ENCODE peak calls at places on chromosome 7, in five cellular contexts. R, G, O, C and Q are unnamed samples.
A peak's percentile ranks its signal among the peaks of the same experiment; 100 is the strongest.

GRCh38 chr7:137755846-137756685 is 90.7 kb downstream of the DGKI start:
- DNase-seq in R (peak; percentile 52), G (no peak), O (no peak), C (no peak), Q (no peak)

GRCh38 chr7:43906327-43907010 is at the start of gene URGCP:
- DNase-seq in R (peak; percentile 35), G (peak; percentile 68), O (peak; percentile 38), C (no peak), Q (no peak)

GRCh38 chr7:91550931-91551330 is 286.7 kb downstream of the FZD1 start:
- DNase-seq in R (no peak), G (no peak), O (no peak), C (no peak), Q (no peak)

GRCh38 chr7:44273681-44274622 is 51.4 kb downstream of the CAMK2B start:
- DNase-seq in R (no peak), G (no peak), O (no peak), C (no peak), Q (no peak)

GRCh38 chr7:101390901-101391301 is 28.2 kb downstream of the COL26A1 start:
- DNase-seq in R (peak; percentile 89), G (peak; percentile 69), O (peak; percentile 57), C (peak; percentile 76), Q (no peak)

GRCh38 chr7:13946181-13946580 is 43.3 kb downstream of the ETV1 start:
- DNase-seq in R (no peak), G (no peak), O (peak; percentile 68), C (no peak), Q (no peak)

GRCh38 chr7:14424675-14425074 is 435.2 kb upstream of the ETV1 start:
- DNase-seq in R (peak; percentile 17), G (no peak), O (no peak), C (no peak), Q (no peak)

GRCh38 chr7:464712-465461 is 54.8 kb downstream of the PDGFA start:
- DNase-seq in R (no peak), G (no peak), O (peak; percentile 86), C (no peak), Q (peak; percentile 42)

GRCh38 chr7:69906309-69906995 is 308.2 kb downstream of the AUTS2 start:
- DNase-seq in R (no peak), G (no peak), O (no peak), C (no peak), Q (no peak)

GRCh38 chr7:83852136-83852535 is 203.2 kb upstream of the SEMA3E start:
- DNase-seq in R (peak; percentile 10), G (no peak), O (no peak), C (no peak), Q (no peak)

GRCh38 chr7:141320287-141320686 is 230.9 kb upstream of the AGK start:
- DNase-seq in R (no peak), G (no peak), O (no peak), C (no peak), Q (no peak)

GRCh38 chr7:151981223-151981622 is 25.0 kb downstream of the GALNTL5 start:
- DNase-seq in R (no peak), G (no peak), O (no peak), C (no peak), Q (no peak)

GRCh38 chr7:63900394-63901203 is 98.0 kb upstream of the ZNF722 start:
- DNase-seq in R (no peak), G (no peak), O (no peak), C (no peak), Q (no peak)

GRCh38 chr7:114158275-114158674 is 239.5 kb upstream of the PPP1R3A start:
- DNase-seq in R (no peak), G (no peak), O (no peak), C (no peak), Q (no peak)

GRCh38 chr7:73577627-73578341 is 595 bp downstream of the TBL2 start:
- DNase-seq in R (no peak), G (no peak), O (peak; percentile 33), C (no peak), Q (no peak)
- H4K8ac ChIP-seq in R (no peak overlapping the region), G (no peak overlapping the region), O (peak overlapping the region; percentile 96), C (no peak overlapping the region), Q (peak overlapping the region; percentile 94)

GRCh38 chr7:66904063-66904593 is 16.9 kb upstream of the TMEM248 start:
- DNase-seq in R (no peak), G (peak; percentile 27), O (no peak), C (no peak), Q (no peak)

GRCh38 chr7:66902844-66903180 is 18.2 kb upstream of the TMEM248 start:
- DNase-seq in R (no peak), G (peak; percentile 29), O (no peak), C (no peak), Q (no peak)

GRCh38 chr7:66903360-66904062 is 17.5 kb upstream of the TMEM248 start:
- DNase-seq in R (no peak), G (no peak), O (no peak), C (no peak), Q (no peak)

GRCh38 chr7:66905689-66906088 is 15.3 kb upstream of the TMEM248 start:
- DNase-seq in R (peak; percentile 70), G (peak; percentile 62), O (no peak), C (no peak), Q (no peak)

GRCh38 chr7:66905243-66905642 is 15.8 kb upstream of the TMEM248 start:
- DNase-seq in R (no peak), G (no peak), O (no peak), C (no peak), Q (no peak)
- H4K8ac ChIP-seq in R (no peak overlapping the region), G (no peak overlapping the region), O (no peak overlapping the region), C (no peak overlapping the region), Q (no peak overlapping the region)

GRCh38 chr7:134709197-134709596 is 62.5 kb downstream of the BPGM start:
- DNase-seq in R (no peak), G (no peak), O (no peak), C (no peak), Q (no peak)

GRCh38 chr7:134710511-134710853 is 63.8 kb downstream of the BPGM start:
- DNase-seq in R (no peak), G (no peak), O (no peak), C (no peak), Q (no peak)

GRCh38 chr7:134714791-134715190 is 64.6 kb upstream of the CALD1 start:
- DNase-seq in R (no peak), G (no peak), O (no peak), C (no peak), Q (no peak)

GRCh38 chr7:134710854-134711624 is 64.4 kb downstream of the BPGM start:
- DNase-seq in R (peak; percentile 72), G (no peak), O (peak; percentile 49), C (no peak), Q (no peak)

DNA sequence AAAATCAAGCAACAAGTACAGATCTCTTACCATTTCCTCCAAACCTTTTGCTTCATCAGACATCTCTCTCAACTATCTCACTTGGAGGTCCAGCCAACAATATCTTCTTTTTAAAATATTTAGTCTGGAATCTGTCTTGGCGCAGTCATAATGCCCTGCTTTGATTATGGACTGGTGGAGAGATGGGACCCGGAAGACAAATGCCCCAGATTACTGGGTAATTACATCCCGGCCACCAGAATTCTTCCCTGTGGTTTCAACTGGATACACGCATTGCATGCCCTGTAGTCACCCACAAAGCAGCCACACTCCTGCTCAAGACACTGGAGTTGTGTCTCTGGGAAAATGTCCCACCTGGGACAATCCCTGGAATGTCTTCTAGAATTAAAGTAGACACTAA is 65.5 kb downstream of the BPGM start:
- DNase-seq in R (no peak), G (no peak), O (no peak), C (no peak), Q (no peak)
- H4K8ac ChIP-seq in R (no peak overlapping the region), G (no peak overlapping the region), O (no peak overlapping the region), C (no peak overlapping the region), Q (no peak overlapping the region)

GRCh38 chr7:4057289-4057616 is 624.8 kb upstream of the FOXK1 start:
- DNase-seq in R (no peak), G (no peak), O (no peak), C (no peak), Q (no peak)
- H4K8ac ChIP-seq in R (no peak overlapping the region), G (no peak overlapping the region), O (no peak overlapping the region), C (no peak overlapping the region), Q (peak overlapping the region; percentile 57)

DNA sequence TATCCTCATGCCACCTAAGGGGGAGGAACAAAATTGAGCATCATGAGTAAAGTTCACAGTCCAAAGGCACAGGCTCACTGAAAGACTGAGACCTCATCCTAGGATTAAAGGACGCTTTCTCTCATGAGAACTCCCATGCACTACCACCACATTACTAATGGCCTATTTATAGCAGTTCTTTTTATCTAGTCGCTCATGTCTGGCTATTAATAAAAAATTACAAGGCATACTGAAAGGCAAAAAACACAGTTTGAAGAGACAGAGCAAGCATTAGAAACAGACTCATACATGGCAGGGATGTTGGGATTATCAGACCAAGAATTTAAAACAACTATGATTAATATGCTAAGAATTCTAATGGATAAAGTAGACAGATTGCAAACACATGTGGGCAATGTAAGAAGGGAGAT is 46.0 kb upstream of the CDK13 start:
- DNase-seq in R (no peak), G (no peak), O (no peak), C (no peak), Q (no peak)
- H4K8ac ChIP-seq in R (no peak overlapping the region), G (no peak overlapping the region), O (no peak overlapping the region), C (no peak overlapping the region), Q (no peak overlapping the region)

DNA sequence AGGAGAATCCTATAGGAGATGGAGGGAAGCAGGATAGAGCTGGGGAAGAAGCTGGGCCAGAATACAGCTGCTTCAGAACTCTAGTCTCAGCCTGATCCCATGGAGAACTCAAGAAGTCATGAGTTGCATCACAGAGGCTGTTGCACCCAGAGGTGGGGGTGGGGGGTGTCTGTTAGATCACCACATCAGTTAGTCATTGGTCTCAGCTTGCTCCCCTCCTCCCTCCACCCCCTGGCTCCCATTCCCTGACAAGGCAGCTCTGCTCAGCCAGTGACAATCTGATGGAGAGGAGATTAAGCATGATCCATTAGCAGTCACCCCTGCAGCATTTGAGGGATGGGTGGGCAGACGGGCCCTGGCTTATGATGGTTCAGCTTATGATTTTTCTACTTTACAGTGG is 58.4 kb upstream of the FGL2 start:
- DNase-seq in R (no peak), G (no peak), O (peak; percentile 47), C (no peak), Q (no peak)
- H4K8ac ChIP-seq in R (no peak overlapping the region), G (no peak overlapping the region), O (no peak overlapping the region), C (no peak overlapping the region), Q (no peak overlapping the region)